ENCODE peak calls at places on chromosome 2, in seven cellular contexts. J, F, K, Z, A, N and M are unnamed samples.

GRCh38 chr2:27977623-27978312 is 87.2 kb downstream of the BABAM2 start:
- DNase-seq in A (no peak), Z (no peak), N (no peak), J (peak; percentile 98), K (no peak), F (no peak), M (peak; percentile 67)

GRCh38 chr2:228094377-228094921 is 87.0 kb downstream of the SPHKAP start:
- DNase-seq in A (no peak), J (no peak), Z (no peak), F (no peak), K (no peak), N (no peak), M (no peak)

GRCh38 chr2:48279347-48279746 is 250.6 kb upstream of the STON1 start:
- DNase-seq in J (no peak), N (no peak), K (no peak), Z (no peak), A (no peak), F (no peak), M (no peak)

GRCh38 chr2:23486676-23487075 is 101.7 kb downstream of the KLHL29 start:
- DNase-seq in F (no peak), A (no peak), K (peak; percentile 72), J (peak; percentile 78), Z (no peak), N (no peak), M (no peak)

GRCh38 chr2:176140520-176141317 is 10.6 kb upstream of the HOXD4 start:
- DNase-seq in Z (peak; percentile 83), N (peak; percentile 90), K (peak; percentile 90), F (peak; percentile 77), J (peak; percentile 50), A (peak; percentile 35), M (peak; percentile 66)

GRCh38 chr2:101609434-101609833 is 88.1 kb upstream of the MAP4K4 start:
- DNase-seq in A (no peak), N (no peak), K (no peak), Z (no peak), F (no peak), J (no peak), M (no peak)

GRCh38 chr2:140658766-140659165 is 1472.0 kb downstream of the LRP1B start:
- DNase-seq in N (no peak), A (no peak), Z (no peak), F (no peak), J (peak; percentile 19), K (no peak), M (no peak)

GRCh38 chr2:171824086-171824485 is 70.0 kb downstream of the SLC25A12 start:
- DNase-seq in K (no peak), Z (no peak), A (no peak), J (peak; percentile 84), N (no peak), F (no peak), M (no peak)

GRCh38 chr2:98556634-98557033 is 51.7 kb downstream of the COA5 start:
- DNase-seq in N (no peak), F (peak; percentile 44), Z (peak; percentile 36), K (no peak), A (no peak), J (no peak), M (no peak)

GRCh38 chr2:174074831-174075230 is 109.7 kb upstream of the SP3 start:
- DNase-seq in N (no peak), J (no peak), K (no peak), Z (no peak), F (no peak), A (no peak), M (no peak)

GRCh38 chr2:226050822-226051221 is 651.3 kb downstream of the NYAP2 start:
- DNase-seq in J (peak; percentile 45), F (no peak), Z (no peak), K (no peak), A (no peak), N (no peak), M (no peak)

GRCh38 chr2:218285604-218286003 is 6.7 kb downstream of the TMBIM1 start:
- DNase-seq in Z (no peak), J (peak; percentile 50), K (peak; percentile 58), A (no peak), F (no peak), N (no peak), M (no peak)